ENCODE peak calls at places on chromosomes 11 and 22, in six cellular contexts. R, N, G, Y, S and L are unnamed samples.
A peak's percentile ranks its signal among the peaks of the same experiment; 100 is the strongest.

GRCh38 chr11:111435046-111435698 is 56.1 kb upstream of the POU2AF1 start:
- ATAC-seq in R (peak; percentile 50), N (no peak), G (no peak), Y (peak; percentile 63), S (no peak), L (no peak)

GRCh38 chr11:46003647-46004046 is 81.2 kb downstream of the LARGE2 start:
- ATAC-seq in R (no peak), N (peak; percentile 51), G (no peak), Y (no peak), S (no peak), L (no peak)

GRCh38 chr11:78212586-78213371 is 24.1 kb downstream of the USP35 start:
- ATAC-seq in R (no peak), N (peak; percentile 23), G (no peak), Y (no peak), S (no peak), L (no peak)

GRCh38 chr11:125987066-125987641 is 41.3 kb downstream of the VSIG10L2 start:
- ATAC-seq in R (peak; percentile 46), N (no peak), G (no peak), Y (no peak), S (no peak), L (peak; percentile 48)

GRCh38 chr11:61744609-61745156 is 7.8 kb upstream of the MYRF start:
- ATAC-seq in R (no peak), N (no peak), G (no peak), Y (no peak), S (no peak), L (no peak)

GRCh38 chr11:1744137-1744878 is 6.1 kb downstream of the IFITM10 start:
- ATAC-seq in R (no peak), N (peak; percentile 70), G (no peak), Y (no peak), S (no peak), L (no peak)

GRCh38 chr11:17572359-17572690 is 25.3 kb downstream of the OTOG start:
- ATAC-seq in R (no peak), N (peak; percentile 43), G (no peak), Y (no peak), S (peak; percentile 77), L (no peak)

GRCh38 chr11:125871391-125872137 is 15.9 kb upstream of the HYLS1 start:
- ATAC-seq in R (peak; percentile 87), N (peak; percentile 75), G (peak; percentile 81), Y (no peak), S (peak; percentile 79), L (no peak)

DNA sequence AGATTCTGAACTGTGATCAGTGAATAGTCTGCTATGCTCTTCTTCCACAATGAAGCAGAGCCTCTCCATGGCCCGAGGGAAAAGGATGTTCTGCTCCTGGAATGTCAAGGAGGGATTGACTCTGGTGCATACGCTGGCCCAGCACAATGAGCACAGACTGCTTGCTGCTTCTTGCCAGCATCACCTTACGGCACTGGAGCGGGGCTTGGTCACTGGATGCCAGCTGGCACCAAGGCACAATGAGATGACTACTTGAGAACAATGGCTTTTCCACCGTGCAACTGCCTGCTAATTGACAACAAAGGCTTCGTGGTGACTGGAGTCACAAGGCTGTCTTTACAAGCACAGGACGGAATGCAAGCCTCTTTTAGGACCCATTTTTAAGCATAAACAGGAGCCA is 139.2 kb downstream of the DSCAML1 start:
- ATAC-seq in R (no peak), N (no peak), G (no peak), Y (no peak), S (no peak), L (no peak)
- H3K4me1 ChIP-seq in R (no peaks in the 10 kb centered on the region), N (no peaks in the 10 kb centered on the region), G (no peaks in the 10 kb centered on the region), Y (no peaks in the 10 kb centered on the region), S (no peaks in the 10 kb centered on the region), L (no peaks in the 10 kb centered on the region)

DNA sequence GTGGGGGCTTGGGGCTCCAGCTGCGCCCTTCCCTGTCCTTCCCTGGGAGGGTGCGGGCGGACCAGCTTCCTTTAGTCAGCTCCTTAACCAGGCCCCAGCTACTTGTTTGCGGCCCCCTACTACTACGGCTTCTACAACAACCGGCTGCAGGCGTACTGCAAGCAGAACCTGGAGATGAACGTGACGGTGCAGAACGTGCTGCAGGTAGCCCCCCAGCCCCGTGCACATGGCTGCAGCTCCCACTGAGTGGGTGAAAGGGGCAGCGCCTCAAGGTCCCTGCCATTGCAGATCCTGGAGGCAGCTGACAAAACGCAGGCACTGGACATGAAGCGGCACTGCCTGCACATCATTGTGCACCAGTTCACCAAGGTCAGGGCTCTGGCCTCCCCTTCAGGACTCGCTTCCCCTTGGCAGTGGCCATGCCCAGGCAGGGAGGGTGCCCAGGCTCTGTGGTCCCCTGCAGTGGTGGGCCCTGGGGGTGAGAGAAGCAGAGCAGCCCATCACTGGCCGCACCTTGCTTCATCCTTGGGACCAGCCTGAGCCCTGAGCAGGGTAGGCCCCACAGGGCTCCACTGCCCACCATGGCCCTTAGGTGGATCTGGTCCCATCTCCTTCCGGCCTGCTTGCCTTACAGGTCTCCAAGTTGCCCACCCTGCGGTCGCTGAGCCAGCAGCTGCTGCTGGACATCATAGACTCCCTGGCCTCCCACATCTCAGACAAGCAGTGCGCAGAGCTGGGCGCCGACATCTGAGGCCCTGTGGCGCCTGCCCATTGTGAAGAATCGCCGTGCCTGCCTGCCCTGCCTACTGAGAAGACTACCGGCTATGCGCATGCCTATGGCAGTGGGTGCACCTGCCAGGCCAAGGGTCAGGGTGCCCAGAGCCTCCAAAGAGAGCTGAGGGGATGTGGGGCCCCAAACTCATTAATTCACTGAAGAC is 5.1 kb downstream of the THAP7 start:
- ATAC-seq in R (no peak), N (no peak), G (no peak), Y (no peak), S (no peak), L (no peak)
- TF ChIP-seq POLR2A in R (no peak), N (no peak), G (no peak), Y (no peak), S (peak; percentile 23), L (no peak)

GRCh38 chr11:65870307-65870658 is 2.3 kb downstream of the EFEMP2 start:
- ATAC-seq in R (peak; percentile 4), N (no peak), G (no peak), Y (no peak), S (no peak), L (no peak)

GRCh38 chr11:65868076-65868667 is 4.4 kb downstream of the EFEMP2 start:
- ATAC-seq in R (no peak), N (peak; percentile 3), G (peak; percentile 20), Y (no peak), S (peak; percentile 20), L (no peak)

GRCh38 chr11:65869643-65870306 is 2.8 kb downstream of the EFEMP2 start:
- ATAC-seq in R (no peak), N (peak; percentile 2), G (no peak), Y (no peak), S (no peak), L (no peak)

GRCh38 chr11:65867284-65868071 is 5.1 kb downstream of the EFEMP2 start:
- ATAC-seq in R (no peak), N (peak; percentile 73), G (no peak), Y (no peak), S (peak; percentile 36), L (no peak)

DNA sequence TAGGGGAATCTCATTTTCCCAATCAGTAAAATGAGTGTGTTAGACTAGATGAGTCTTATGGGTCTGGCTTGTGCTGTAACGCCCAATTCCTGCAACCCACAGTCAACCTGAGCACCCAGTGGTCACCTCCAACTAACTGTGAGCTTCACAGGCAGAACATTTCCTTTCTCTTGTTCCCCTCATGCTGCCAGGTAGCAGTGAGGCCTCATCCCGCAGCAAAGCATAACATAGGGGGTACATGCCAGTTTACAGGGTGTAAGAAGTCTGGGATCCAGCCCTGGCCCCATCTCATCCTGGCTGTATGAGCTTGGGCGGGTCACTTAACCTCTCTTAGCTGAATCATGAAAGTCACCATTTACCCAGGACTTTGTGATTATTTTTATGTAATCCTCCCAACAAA is 3.7 kb downstream of the EFEMP2 start:
- ATAC-seq in R (no peak), N (peak; percentile 2), G (no peak), Y (no peak), S (no peak), L (no peak)
- TF ChIP-seq POLR2AphosphoS5 in R (no peak), N (no peak), G (no peak), Y (no peak), S (peak; percentile 15), L (no peak)

DNA sequence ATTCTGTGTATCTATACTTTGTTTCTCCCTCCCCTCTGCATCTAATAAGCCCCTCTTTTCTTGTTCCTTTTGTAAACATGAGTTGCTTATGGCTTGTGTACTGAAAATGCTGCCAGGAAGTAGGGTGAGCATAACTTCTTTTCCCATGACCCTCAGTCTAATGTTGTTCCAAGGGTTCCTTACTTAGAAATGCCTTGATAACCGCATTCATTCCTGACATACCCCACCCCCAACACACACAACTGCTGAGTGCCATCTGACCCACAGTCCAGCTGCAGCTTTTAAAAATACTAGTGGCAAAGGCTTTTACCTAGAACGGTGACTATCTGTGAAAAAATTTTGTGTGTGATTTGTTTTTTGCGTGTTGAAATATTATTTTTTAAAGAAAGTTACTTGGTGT is 52.5 kb downstream of the ARHGAP42 start:
- ATAC-seq in R (peak; percentile 60), N (no peak), G (peak; percentile 82), Y (peak; percentile 89), S (no peak), L (no peak)
- H3K4me1 ChIP-seq in R (peaks cover 13% of the 10 kb centered on the region), N (no peaks in the 10 kb centered on the region), G (peaks cover 30% of the 10 kb centered on the region), Y (peaks cover 3% of the 10 kb centered on the region), S (peaks cover 22% of the 10 kb centered on the region), L (no peaks in the 10 kb centered on the region)

GRCh38 chr11:86952221-86952875 is 2.8 kb downstream of the FZD4 start:
- ATAC-seq in R (no peak), N (no peak), G (no peak), Y (no peak), S (no peak), L (no peak)

GRCh38 chr11:86954288-86955110 is 696 bp downstream of the FZD4 start:
- ATAC-seq in R (no peak), N (peak; percentile 7), G (no peak), Y (no peak), S (no peak), L (peak; percentile 0)

GRCh38 chr11:86955674-86956522 is 703 bp upstream of the FZD4 start:
- ATAC-seq in R (peak; percentile 89), N (peak; percentile 85), G (peak; percentile 76), Y (peak; percentile 93), S (peak; percentile 80), L (peak; percentile 86)

GRCh38 chr11:86952933-86953637 is 2.1 kb downstream of the FZD4 start:
- ATAC-seq in R (no peak), N (no peak), G (no peak), Y (no peak), S (no peak), L (no peak)

GRCh38 chr11:86955111-86955673 is at the start of gene FZD4:
- ATAC-seq in R (peak; percentile 92), N (peak; percentile 96), G (peak; percentile 96), Y (peak; percentile 92), S (peak; percentile 98), L (peak; percentile 95)
- TF ChIP-seq POLR2A in R (peak; percentile 81), N (peak; percentile 58), G (no peak), Y (no peak), S (no peak), L (peak; percentile 93)

DNA sequence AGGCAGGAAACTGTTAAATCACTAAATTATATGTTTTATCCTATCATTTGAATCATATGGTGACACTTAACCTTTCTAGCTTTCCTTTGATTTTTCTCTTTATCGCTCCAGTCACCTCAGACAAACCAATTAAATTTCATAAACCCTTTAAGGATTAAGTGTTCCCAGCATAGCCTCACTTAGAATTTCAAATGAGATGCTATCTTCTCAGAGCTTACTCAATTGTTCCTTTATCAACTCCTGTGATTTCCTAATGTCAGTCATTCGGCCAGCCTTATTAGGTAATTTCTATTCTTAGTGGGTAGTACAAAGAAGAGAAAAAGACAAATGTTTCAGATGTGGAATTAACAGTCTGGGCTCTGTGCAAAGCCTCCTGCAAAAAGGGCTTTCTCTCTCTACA is 77.1 kb upstream of the CCDC90B start:
- ATAC-seq in R (no peak), N (no peak), G (no peak), Y (no peak), S (no peak), L (no peak)
- TF ChIP-seq POLR2AphosphoS5 in R (no peak), N (no peak), G (no peak), Y (no peak), S (no peak), L (no peak)